ENCODE peak calls at places on chromosome 5, in five cellular contexts. D is CD4-positive, CD25-positive, alpha-beta regulatory T cell; X is effector memory CD4-positive, alpha-beta T cell; T is IMR-90; Y is HCT116. E is an unnamed sample.
A peak's percentile ranks its signal among the peaks of the same experiment; 100 is the strongest.

GRCh38 chr5:16812911-16813310 is 123.2 kb downstream of the MYO10 start:
- DNase-seq in D (no peak), X (no peak), T (peak; percentile 61), Y (no peak), E (no peak)

GRCh38 chr5:148145916-148146315 is 22.4 kb upstream of the SPINK14 start:
- DNase-seq in D (no peak), X (no peak), T (peak; percentile 4), Y (no peak), E (no peak)

GRCh38 chr5:156647034-156647451 is 203.1 kb upstream of the PPP1R2B start:
- DNase-seq in D (no peak), X (no peak), T (peak; percentile 38), Y (no peak), E (no peak)

GRCh38 chr5:35374584-35374983 is 144.3 kb upstream of the PRLR start:
- DNase-seq in D (no peak), X (no peak), T (no peak), Y (no peak), E (no peak)

GRCh38 chr5:2184024-2184362 is 301.3 kb upstream of the IRX4 start:
- DNase-seq in D (no peak), X (no peak), T (no peak), Y (no peak), E (no peak)

GRCh38 chr5:38404667-38405276 is 146.4 kb downstream of the EGFLAM start:
- DNase-seq in D (no peak), X (no peak), T (no peak), Y (peak; percentile 37), E (no peak)

GRCh38 chr5:75034137-75034739 is 18.1 kb downstream of the GCNT4 start:
- DNase-seq in D (peak; percentile 58), X (no peak), T (no peak), Y (no peak), E (no peak)

GRCh38 chr5:10030219-10030831 is 219.4 kb downstream of the ATPSCKMT start:
- DNase-seq in D (no peak), X (no peak), T (peak; percentile 60), Y (peak; percentile 23), E (no peak)

GRCh38 chr5:174559141-174559540 is 165.2 kb upstream of the MSX2 start:
- DNase-seq in D (no peak), X (no peak), T (peak; percentile 89), Y (no peak), E (no peak)

GRCh38 chr5:138824516-138824915 is 50.6 kb downstream of the LRRTM2 start:
- DNase-seq in D (no peak), X (no peak), T (peak; percentile 15), Y (no peak), E (no peak)

GRCh38 chr5:50963647-50964584 is 297.5 kb downstream of the PARP8 start:
- DNase-seq in D (no peak), X (no peak), T (no peak), Y (no peak), E (no peak)

GRCh38 chr5:148687427-148687826 is 33.1 kb upstream of the HTR4 start:
- DNase-seq in D (no peak), X (no peak), T (peak; percentile 13), Y (peak; percentile 64), E (no peak)

GRCh38 chr5:37029436-37029835 is 152.9 kb downstream of the NIPBL start:
- DNase-seq in D (no peak), X (no peak), T (no peak), Y (no peak), E (no peak)

GRCh38 chr5:1652873-1653707 is 129.3 kb upstream of the LPCAT1 start:
- DNase-seq in D (peak; percentile 15), X (no peak), T (no peak), Y (no peak), E (no peak)

GRCh38 chr5:112005533-112005926 is 248.5 kb upstream of the NREP start:
- DNase-seq in D (no peak), X (no peak), T (peak; percentile 50), Y (no peak), E (no peak)

GRCh38 chr5:56757077-56757476 is 58.3 kb upstream of the MAP3K1 start:
- DNase-seq in D (no peak), X (no peak), T (peak; percentile 32), Y (no peak), E (no peak)

GRCh38 chr5:53029608-53030007 is 40.5 kb downstream of the ITGA2 start:
- DNase-seq in D (no peak), X (no peak), T (no peak), Y (no peak), E (no peak)

GRCh38 chr5:170597109-170597741 is 93.4 kb downstream of the KCNIP1 start:
- DNase-seq in D (no peak), X (no peak), T (peak; percentile 73), Y (no peak), E (no peak)

GRCh38 chr5:122863721-122864120 is 18.3 kb downstream of the SNX24 start:
- DNase-seq in D (no peak), X (no peak), T (no peak), Y (no peak), E (no peak)

GRCh38 chr5:122445070-122445469 is 133.0 kb downstream of the SNCAIP start:
- DNase-seq in D (no peak), X (no peak), T (no peak), Y (no peak), E (no peak)

GRCh38 chr5:108773330-108773729 is 25.6 kb downstream of the FER start:
- DNase-seq in D (no peak), X (no peak), T (no peak), Y (no peak), E (no peak)

GRCh38 chr5:102668220-102668930 is 86.7 kb upstream of the PAM start:
- DNase-seq in D (no peak), X (no peak), T (no peak), Y (no peak), E (no peak)

GRCh38 chr5:38994329-38994927 is 79.8 kb downstream of the RICTOR start:
- DNase-seq in D (peak; percentile 48), X (no peak), T (peak; percentile 76), Y (peak; percentile 4), E (no peak)

GRCh38 chr5:132134384-132134783 is 60.8 kb downstream of the CSF2 start:
- DNase-seq in D (peak; percentile 13), X (no peak), T (peak; percentile 30), Y (peak; percentile 8), E (no peak)

GRCh38 chr5:106454651-106455415 is 1215.9 kb downstream of the EFNA5 start:
- DNase-seq in D (no peak), X (no peak), T (peak; percentile 36), Y (peak; percentile 59), E (no peak)

GRCh38 chr5:59833448-59833847 is 60.1 kb downstream of the PDE4D start:
- DNase-seq in D (no peak), X (no peak), T (no peak), Y (no peak), E (no peak)

GRCh38 chr5:8012131-8012977 is 143.4 kb downstream of the MTRR start:
- DNase-seq in D (no peak), X (no peak), T (no peak), Y (no peak), E (no peak)

GRCh38 chr5:167555771-167556170 is 735.7 kb upstream of the WWC1 start:
- DNase-seq in D (no peak), X (no peak), T (no peak), Y (no peak), E (no peak)

DNA sequence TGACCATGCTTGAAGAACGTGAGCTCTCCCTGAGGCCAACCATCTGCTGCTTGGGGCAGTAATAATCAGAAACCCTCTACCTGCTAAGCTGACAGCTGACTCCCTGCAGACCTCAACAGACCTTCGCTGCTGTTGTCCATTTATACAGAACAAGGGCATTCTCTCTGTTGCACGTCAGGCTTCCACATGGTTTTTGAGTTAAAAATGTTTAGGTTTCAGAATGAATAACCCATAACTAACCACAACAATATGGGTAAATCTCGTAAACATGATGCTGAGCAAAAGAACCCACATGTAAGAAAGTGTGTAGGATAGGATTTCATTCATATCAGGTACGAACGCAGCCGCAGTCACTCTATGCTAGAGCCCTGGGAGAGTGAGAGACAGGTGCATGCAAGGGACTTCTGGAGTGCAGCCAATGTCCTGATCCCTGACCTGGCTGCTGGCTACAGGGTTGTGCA is 348.5 kb downstream of the MED10 start:
- DNase-seq in D (no peak), X (no peak), T (no peak), Y (no peak), E (no peak)
- H3K4me1 ChIP-seq in D (no peaks in the 10 kb centered on the region), X (no peaks in the 10 kb centered on the region), T (no peaks in the 10 kb centered on the region), Y (no peaks in the 10 kb centered on the region), E (no peaks in the 10 kb centered on the region)

GRCh38 chr5:154756871-154757646 is 1.9 kb downstream of the LARP1 start:
- DNase-seq in D (peak; percentile 35), X (peak; percentile 23), T (peak; percentile 30), Y (no peak), E (no peak)
- H3K4me1 ChIP-seq in D (peaks cover 50% of the 10 kb centered on the region), X (peaks cover 45% of the 10 kb centered on the region), T (peaks cover 23% of the 10 kb centered on the region), Y (peaks cover 33% of the 10 kb centered on the region), E (peaks cover 73% of the 10 kb centered on the region)

GRCh38 chr5:143168171-143168681 is 235.3 kb downstream of the NR3C1 start:
- DNase-seq in D (no peak), X (no peak), T (no peak), Y (no peak), E (no peak)

GRCh38 chr5:143166661-143167420 is 236.6 kb downstream of the NR3C1 start:
- DNase-seq in D (no peak), X (no peak), T (no peak), Y (no peak), E (no peak)

GRCh38 chr5:143165049-143165448 is 238.4 kb downstream of the NR3C1 start:
- DNase-seq in D (no peak), X (no peak), T (no peak), Y (no peak), E (no peak)

GRCh38 chr5:143164557-143164956 is 238.9 kb downstream of the NR3C1 start:
- DNase-seq in D (no peak), X (no peak), T (peak; percentile 34), Y (no peak), E (no peak)

GRCh38 chr5:143166080-143166479 is 237.4 kb downstream of the NR3C1 start:
- DNase-seq in D (no peak), X (no peak), T (no peak), Y (no peak), E (no peak)
- H3K4me1 ChIP-seq in D (no peaks in the 10 kb centered on the region), X (no peaks in the 10 kb centered on the region), T (peaks cover 4% of the 10 kb centered on the region), Y (no peaks in the 10 kb centered on the region), E (peaks cover 27% of the 10 kb centered on the region)

GRCh38 chr5:140250386-140250785 is 52.5 kb downstream of the PFDN1 start:
- DNase-seq in D (no peak), X (no peak), T (no peak), Y (no peak), E (no peak)
- H3K4me1 ChIP-seq in D (peaks cover 18% of the 10 kb centered on the region), X (peaks cover 21% of the 10 kb centered on the region), T (peaks cover 34% of the 10 kb centered on the region), Y (peaks cover 13% of the 10 kb centered on the region), E (peaks cover 65% of the 10 kb centered on the region)

GRCh38 chr5:5344051-5344571 is 78.4 kb upstream of the ICE1 start:
- DNase-seq in D (no peak), X (no peak), T (no peak), Y (no peak), E (no peak)
- H3K4me1 ChIP-seq in D (no peaks in the 10 kb centered on the region), X (no peaks in the 10 kb centered on the region), T (no peaks in the 10 kb centered on the region), Y (peaks cover 13% of the 10 kb centered on the region), E (peaks cover 10% of the 10 kb centered on the region)